ENCODE peak calls at places on chromosomes 13 and 19, in ten cellular contexts. K is CD8-positive, alpha-beta memory T cell; L is AG09319; N is HTR-8/SVneo; R is amygdala; G is effector CD4-positive, alpha-beta T cell; A is heart right ventricle; H is BE2C; J is DMS153; O is neural progenitor cell. M is an unnamed sample.

GRCh38 chr13:29382021-29382420 is 213.5 kb downstream of the SLC7A1 start:
- DNase-seq in K (no peak), L (no peak), N (no peak), R (no peak), G (no peak), A (no peak), H (no peak), J (no peak), O (no peak), M (no peak)

GRCh38 chr19:1244693-1245451 is 3.3 kb downstream of the ATP5F1D start:
- DNase-seq in K (no peak), L (no peak), N (no peak), R (no peak), G (no peak), A (peak), H (no peak), J (no peak), O (no peak), M (no peak)

GRCh38 chr13:113854238-113855011 is 9.5 kb downstream of the GAS6 start:
- DNase-seq in K (no peak), L (no peak), N (no peak), R (no peak), G (no peak), A (no peak), H (no peak), J (no peak), O (no peak), M (peak)

GRCh38 chr19:39401549-39402416 is 4.9 kb upstream of the ZFP36 start:
- DNase-seq in K (peak), L (no peak), N (no peak), R (no peak), G (peak), A (peak), H (peak), J (no peak), O (peak), M (no peak)

GRCh38 chr13:60370343-60370742 is 26.7 kb upstream of the TDRD3 start:
- DNase-seq in K (no peak), L (no peak), N (no peak), R (no peak), G (no peak), A (no peak), H (no peak), J (no peak), O (no peak), M (no peak)

GRCh38 chr19:18637644-18638630 is 1.1 kb downstream of the KLHL26 start:
- DNase-seq in K (no peak), L (no peak), N (no peak), R (no peak), G (no peak), A (no peak), H (no peak), J (peak), O (no peak), M (peak)

GRCh38 chr19:40378509-40378908 is 11.5 kb downstream of the HIPK4 start:
- DNase-seq in K (no peak), L (no peak), N (no peak), R (no peak), G (no peak), A (no peak), H (no peak), J (no peak), O (no peak), M (peak)

GRCh38 chr19:6577410-6578125 is 13.4 kb downstream of the CD70 start:
- DNase-seq in K (no peak), L (no peak), N (peak), R (no peak), G (no peak), A (no peak), H (no peak), J (peak), O (no peak), M (no peak)

GRCh38 chr13:64928704-64929499 is 2301.2 kb downstream of the PCDH9 start:
- DNase-seq in K (no peak), L (no peak), N (no peak), R (no peak), G (no peak), A (no peak), H (no peak), J (no peak), O (no peak), M (no peak)

GRCh38 chr19:46023311-46023779 is 492 bp upstream of the PGLYRP1 start:
- DNase-seq in K (no peak), L (no peak), N (no peak), R (no peak), G (no peak), A (no peak), H (no peak), J (no peak), O (no peak), M (no peak)

GRCh38 chr13:27797228-27797624 is 4.9 kb downstream of the GSX1 start:
- DNase-seq in K (no peak), L (no peak), N (no peak), R (no peak), G (no peak), A (no peak), H (peak), J (no peak), O (peak), M (peak)

GRCh38 chr19:10641248-10641647 is 12.9 kb upstream of the ILF3 start:
- DNase-seq in K (no peak), L (no peak), N (no peak), R (no peak), G (no peak), A (no peak), H (no peak), J (no peak), O (no peak), M (no peak)

GRCh38 chr19:40646564-40647254 is 43.7 kb downstream of the NUMBL start:
- DNase-seq in K (no peak), L (no peak), N (no peak), R (no peak), G (no peak), A (no peak), H (no peak), J (peak), O (no peak), M (no peak)

GRCh38 chr19:42512743-42513304 is 15.5 kb downstream of the CEACAM1 start:
- DNase-seq in K (no peak), L (no peak), N (no peak), R (no peak), G (no peak), A (no peak), H (no peak), J (no peak), O (no peak), M (peak)

GRCh38 chr19:55146078-55146647 is 2.8 kb downstream of the TNNT1 start:
- DNase-seq in K (no peak), L (no peak), N (peak), R (no peak), G (no peak), A (no peak), H (no peak), J (peak), O (peak), M (peak)

GRCh38 chr13:43822969-43823368 is 36.2 kb upstream of the ENOX1 start:
- DNase-seq in K (no peak), L (no peak), N (no peak), R (no peak), G (no peak), A (no peak), H (no peak), J (no peak), O (no peak), M (no peak)

GRCh38 chr19:50770888-50771287 is 624 bp downstream of the GPR32 start:
- DNase-seq in K (no peak), L (no peak), N (no peak), R (no peak), G (no peak), A (no peak), H (no peak), J (no peak), O (no peak), M (no peak)

GRCh38 chr19:3443840-3444694 is 36.3 kb downstream of the SMIM24 start:
- DNase-seq in K (no peak), L (no peak), N (no peak), R (no peak), G (no peak), A (peak), H (peak), J (peak), O (peak), M (peak)

GRCh38 chr19:5178841-5179625 is 161.6 kb downstream of the PTPRS start:
- DNase-seq in K (no peak), L (no peak), N (no peak), R (no peak), G (no peak), A (no peak), H (no peak), J (no peak), O (no peak), M (peak)

GRCh38 chr13:77207943-77208342 is 119.0 kb downstream of the MYCBP2 start:
- DNase-seq in K (no peak), L (peak), N (no peak), R (no peak), G (no peak), A (no peak), H (no peak), J (no peak), O (no peak), M (no peak)

GRCh38 chr13:32314271-32314967 is 744 bp downstream of the ZAR1L start:
- DNase-seq in K (no peak), L (no peak), N (no peak), R (no peak), G (no peak), A (peak), H (no peak), J (no peak), O (no peak), M (no peak)

GRCh38 chr19:12778020-12778904 is 2.9 kb upstream of the HOOK2 start:
- DNase-seq in K (peak), L (peak), N (no peak), R (no peak), G (peak), A (peak), H (peak), J (peak), O (peak), M (peak)

GRCh38 chr19:51689751-51690358 is 3.3 kb upstream of the SPACA6 start:
- DNase-seq in K (no peak), L (no peak), N (no peak), R (no peak), G (no peak), A (peak), H (peak), J (no peak), O (peak), M (peak)

GRCh38 chr19:7833225-7834156 is 3.5 kb downstream of the EVI5L start:
- DNase-seq in K (no peak), L (no peak), N (no peak), R (no peak), G (no peak), A (peak), H (no peak), J (peak), O (no peak), M (peak)

GRCh38 chr13:112198611-112199010 is 131.7 kb downstream of the SOX1 start:
- DNase-seq in K (no peak), L (no peak), N (no peak), R (no peak), G (no peak), A (no peak), H (no peak), J (no peak), O (no peak), M (no peak)

GRCh38 chr13:108561152-108561551 is 68.3 kb upstream of the MYO16 start:
- DNase-seq in K (no peak), L (no peak), N (no peak), R (no peak), G (no peak), A (no peak), H (no peak), J (peak), O (no peak), M (no peak)

GRCh38 chr13:39612023-39612637 is 9.1 kb upstream of the LHFPL6 start:
- DNase-seq in K (peak), L (no peak), N (peak), R (no peak), G (peak), A (no peak), H (peak), J (peak), O (peak), M (peak)

GRCh38 chr13:113357529-113357928 is 6.4 kb downstream of the GRTP1 start:
- DNase-seq in K (no peak), L (no peak), N (no peak), R (no peak), G (no peak), A (no peak), H (no peak), J (no peak), O (no peak), M (no peak)

GRCh38 chr13:111491659-111492058 is 171.2 kb downstream of the TEX29 start:
- DNase-seq in K (no peak), L (no peak), N (no peak), R (no peak), G (no peak), A (no peak), H (no peak), J (no peak), O (no peak), M (no peak)

GRCh38 chr19:1169921-1170885 is 3.9 kb downstream of the SBNO2 start:
- DNase-seq in K (no peak), L (no peak), N (no peak), R (no peak), G (no peak), A (no peak), H (peak), J (no peak), O (no peak), M (no peak)

GRCh38 chr13:73948848-73949529 is 185.2 kb downstream of the KLF12 start:
- DNase-seq in K (no peak), L (no peak), N (no peak), R (no peak), G (no peak), A (no peak), H (no peak), J (no peak), O (no peak), M (no peak)

GRCh38 chr13:53920916-53921315 is 892.3 kb downstream of the OLFM4 start:
- DNase-seq in K (no peak), L (no peak), N (no peak), R (no peak), G (no peak), A (no peak), H (peak), J (no peak), O (no peak), M (no peak)

GRCh38 chr19:29662604-29663404 is 2.5 kb upstream of the PLEKHF1 start:
- DNase-seq in K (no peak), L (peak), N (peak), R (no peak), G (no peak), A (peak), H (no peak), J (no peak), O (no peak), M (peak)

GRCh38 chr19:31974290-31974689 is 371.1 kb upstream of the ZNF507 start:
- DNase-seq in K (no peak), L (no peak), N (no peak), R (no peak), G (no peak), A (no peak), H (no peak), J (no peak), O (no peak), M (no peak)

GRCh38 chr19:42206871-42207755 is 10.4 kb downstream of the DEDD2 start:
- DNase-seq in K (no peak), L (no peak), N (no peak), R (no peak), G (no peak), A (no peak), H (no peak), J (no peak), O (no peak), M (peak)

GRCh38 chr13:42116225-42116624 is 67.8 kb downstream of the DGKH start:
- DNase-seq in K (no peak), L (no peak), N (no peak), R (no peak), G (no peak), A (no peak), H (no peak), J (no peak), O (no peak), M (no peak)